ENCODE peak calls at places on chromosomes 2 and 18, in six cellular contexts. C is transverse colon, S is endothelial cell of umbilical vein, M is tibial nerve, E is ovary, A is sigmoid colon. J is an unnamed sample. For H3K4me1, the result is how much of the 10 kb centered on the place peaks cover.

GRCh38 chr2:135825855-135826190 is 11.2 kb downstream of the LCT start:
- DNase-seq in C (no peak), S (no peak), M (no peak), E (no peak), A (no peak), J (no peak)

GRCh38 chr2:102615620-102616436 is 3.5 kb upstream of the SLC9A2 start:
- DNase-seq in C (peak), S (peak), M (peak), E (no peak), A (no peak), J (no peak)

GRCh38 chr18:34158881-34159690 is 65.6 kb downstream of the NOL4 start:
- DNase-seq in C (no peak), S (peak), M (peak), E (peak), A (peak), J (no peak)

GRCh38 chr2:58261215-58261614 is 20.1 kb upstream of the FANCL start:
- DNase-seq in C (no peak), S (no peak), M (no peak), E (no peak), A (no peak), J (no peak)

GRCh38 chr2:8086342-8086741 is 595.5 kb upstream of the ID2 start:
- DNase-seq in C (no peak), S (no peak), M (no peak), E (no peak), A (no peak), J (no peak)

GRCh38 chr18:34131008-34131407 is 93.7 kb downstream of the NOL4 start:
- DNase-seq in C (no peak), S (no peak), M (no peak), E (no peak), A (no peak), J (no peak)

GRCh38 chr18:408367-408766 is 92.1 kb downstream of the COLEC12 start:
- DNase-seq in C (no peak), S (no peak), M (no peak), E (no peak), A (no peak), J (no peak)

GRCh38 chr2:172246649-172247048 is 143.9 kb upstream of the DLX2 start:
- DNase-seq in C (no peak), S (peak), M (no peak), E (no peak), A (no peak), J (no peak)

GRCh38 chr2:109721117-109721504 is 73.0 kb upstream of the RGPD5 start:
- DNase-seq in C (no peak), S (no peak), M (no peak), E (no peak), A (no peak), J (no peak)

GRCh38 chr18:74255022-74255658 is 36.6 kb downstream of the CYB5A start:
- DNase-seq in C (peak), S (peak), M (no peak), E (no peak), A (peak), J (no peak)

GRCh38 chr2:202989749-202990148 is 24.9 kb upstream of the NBEAL1 start:
- DNase-seq in C (no peak), S (no peak), M (no peak), E (no peak), A (no peak), J (no peak)

GRCh38 chr2:951224-952006 is 766 bp downstream of the SNTG2 start:
- DNase-seq in C (no peak), S (no peak), M (peak), E (no peak), A (no peak), J (no peak)

GRCh38 chr2:63050916-63051794 is 525 bp downstream of the OTX1 start:
- DNase-seq in C (no peak), S (no peak), M (no peak), E (peak), A (peak), J (no peak)

GRCh38 chr2:63049291-63050185 is 1.1 kb upstream of the OTX1 start:
- DNase-seq in C (no peak), S (peak), M (no peak), E (peak), A (no peak), J (no peak)

GRCh38 chr2:63048367-63049171 is 2.1 kb upstream of the OTX1 start:
- DNase-seq in C (no peak), S (peak), M (no peak), E (no peak), A (no peak), J (no peak)

GRCh38 chr2:63051795-63052333 is 1.2 kb downstream of the OTX1 start:
- DNase-seq in C (no peak), S (no peak), M (no peak), E (peak), A (no peak), J (no peak)

GRCh38 chr2:63050186-63050915 is at the start of gene OTX1:
- DNase-seq in C (peak), S (peak), M (no peak), E (peak), A (peak), J (no peak)
- TF ChIP-seq POLR2A in C (no peak), S (no peak), M (no peak), E (no peak), A (no peak), J (no peak)

GRCh38 chr18:2980607-2980923 is 32.4 kb downstream of the LPIN2 start:
- DNase-seq in C (no peak), S (no peak), M (no peak), E (no peak), A (no peak), J (no peak)

GRCh38 chr18:2979871-2980606 is 32.9 kb downstream of the LPIN2 start:
- DNase-seq in C (no peak), S (peak), M (no peak), E (no peak), A (no peak), J (no peak)

GRCh38 chr18:2978626-2979025 is 34.3 kb downstream of the LPIN2 start:
- DNase-seq in C (no peak), S (peak), M (no peak), E (peak), A (no peak), J (no peak)

GRCh38 chr18:2978208-2978607 is 34.7 kb downstream of the LPIN2 start:
- DNase-seq in C (no peak), S (no peak), M (no peak), E (no peak), A (no peak), J (no peak)

GRCh38 chr18:2979027-2979570 is 33.8 kb downstream of the LPIN2 start:
- DNase-seq in C (no peak), S (peak), M (no peak), E (no peak), A (no peak), J (no peak)
- H3K4me1 ChIP-seq in C (half or more), S (half or more), M (under half), E (under half), A (half or more), J (under half)

GRCh38 chr2:119250891-119251290 is 27.3 kb downstream of the STEAP3 start:
- DNase-seq in C (no peak), S (no peak), M (no peak), E (no peak), A (no peak), J (no peak)

GRCh38 chr2:119253760-119254600 is 30.3 kb downstream of the STEAP3 start:
- DNase-seq in C (no peak), S (no peak), M (no peak), E (no peak), A (no peak), J (no peak)

GRCh38 chr2:119251652-119252051 is 28.0 kb downstream of the STEAP3 start:
- DNase-seq in C (no peak), S (no peak), M (no peak), E (no peak), A (no peak), J (no peak)

GRCh38 chr2:119253114-119253702 is 29.6 kb downstream of the STEAP3 start:
- DNase-seq in C (no peak), S (peak), M (no peak), E (no peak), A (no peak), J (no peak)

DNA sequence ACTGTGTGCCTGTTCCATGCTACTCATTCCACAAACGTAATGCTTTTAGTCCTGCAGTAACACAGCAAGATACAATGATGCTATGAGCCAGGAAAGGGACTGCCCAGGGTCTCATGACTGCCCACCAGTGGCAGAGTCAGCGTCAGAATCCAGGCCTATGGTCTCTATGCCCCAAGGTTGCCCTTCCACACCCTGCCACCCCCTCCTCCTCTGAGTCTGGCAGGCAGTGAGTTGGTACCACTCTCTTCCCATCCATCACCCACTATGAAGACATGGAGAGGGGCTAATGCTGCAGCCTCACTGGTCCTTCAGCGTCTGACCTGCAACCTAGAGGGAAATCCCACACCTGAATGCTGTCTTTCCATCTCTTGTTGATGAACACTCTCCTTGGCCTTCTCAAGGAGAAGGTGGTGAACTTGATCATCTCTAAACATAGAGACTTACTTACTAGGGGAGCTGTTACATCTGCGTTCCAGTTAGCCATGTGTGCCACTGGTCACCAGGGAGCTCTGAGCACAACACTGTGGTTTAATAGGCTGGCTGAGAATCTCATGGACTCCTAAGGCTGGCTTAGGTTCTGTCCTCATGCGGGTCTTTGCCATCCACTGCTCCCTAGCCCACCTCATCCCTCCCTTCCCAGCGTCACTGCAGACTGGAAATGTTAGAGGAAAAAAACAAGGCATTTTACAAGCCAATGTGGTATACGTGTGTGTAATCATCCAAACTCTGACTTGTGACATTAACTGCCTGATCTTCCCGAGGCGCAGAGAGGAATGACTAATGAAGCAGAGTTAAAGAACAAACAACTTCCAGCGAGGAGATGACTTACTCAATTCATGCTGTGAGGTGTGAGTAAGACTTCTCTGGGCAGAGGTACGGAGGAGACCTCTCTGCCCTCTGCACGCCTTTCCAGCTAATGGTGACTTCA is 28.8 kb downstream of the STEAP3 start:
- DNase-seq in C (no peak), S (peak), M (no peak), E (no peak), A (no peak), J (no peak)
- TF ChIP-seq POLR2A in C (no peak), S (no peak), M (no peak), E (no peak), A (no peak), J (no peak)

GRCh38 chr2:237429761-237430160 is 15.8 kb upstream of the COL6A3 start:
- DNase-seq in C (no peak), S (no peak), M (no peak), E (no peak), A (no peak), J (no peak)

GRCh38 chr2:237431856-237432255 is 17.9 kb upstream of the COL6A3 start:
- DNase-seq in C (no peak), S (no peak), M (no peak), E (no peak), A (no peak), J (no peak)

GRCh38 chr2:237424544-237424943 is 10.6 kb upstream of the COL6A3 start:
- DNase-seq in C (no peak), S (no peak), M (no peak), E (no peak), A (no peak), J (no peak)

GRCh38 chr2:237431372-237431771 is 17.4 kb upstream of the COL6A3 start:
- DNase-seq in C (no peak), S (no peak), M (no peak), E (no peak), A (no peak), J (no peak)

DNA sequence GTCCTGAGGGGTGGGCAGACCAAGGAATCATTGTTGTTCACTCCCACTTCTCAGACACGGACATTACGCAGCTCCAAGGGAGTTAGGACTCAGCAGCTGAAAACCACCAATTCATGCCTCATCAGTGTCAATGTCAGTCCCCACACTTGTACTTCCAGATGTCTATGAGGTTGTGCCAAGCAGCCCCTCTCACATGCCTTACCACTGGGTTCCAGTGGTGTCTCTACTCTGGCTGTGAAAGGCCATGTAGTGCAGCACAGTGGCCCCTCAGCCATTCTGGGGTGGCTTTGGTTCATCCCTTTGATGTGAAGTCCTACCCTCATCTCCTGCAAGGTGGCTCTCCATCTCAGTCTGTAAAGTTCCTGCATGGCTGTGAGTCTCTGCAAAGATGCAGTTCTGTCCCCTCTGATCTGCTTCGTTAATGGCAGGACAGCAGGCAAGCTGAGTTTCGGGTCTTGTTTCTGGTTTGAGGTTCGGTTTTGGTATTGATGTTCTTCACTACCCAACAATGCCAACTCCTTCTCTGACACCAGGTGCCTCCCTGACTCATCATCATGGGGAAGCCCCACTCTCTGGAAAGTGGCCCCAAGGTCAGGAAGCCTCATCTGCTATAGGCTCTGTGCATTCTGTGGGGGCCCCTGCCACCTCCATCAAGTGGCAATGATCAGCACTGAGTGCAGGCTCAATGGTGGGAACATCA is 14.0 kb upstream of the COL6A3 start:
- DNase-seq in C (no peak), S (no peak), M (no peak), E (no peak), A (no peak), J (no peak)
- H3K4me1 ChIP-seq in C (under half), S (under half), M (under half), E (under half), A (under half), J (under half)

GRCh38 chr2:241561811-241562210 is 3.3 kb downstream of the BOK start:
- DNase-seq in C (peak), S (peak), M (peak), E (peak), A (peak), J (no peak)
- TF ChIP-seq POLR2A in C (no peak), S (no peak), M (no peak), E (no peak), A (no peak), J (no peak)

GRCh38 chr2:235028646-235029045 is 76.8 kb downstream of the SH3BP4 start:
- DNase-seq in C (no peak), S (no peak), M (no peak), E (no peak), A (no peak), J (no peak)
- H3K4me1 ChIP-seq in C (under half), S (under half), M (under half), E (under half), A (half or more), J (under half)

DNA sequence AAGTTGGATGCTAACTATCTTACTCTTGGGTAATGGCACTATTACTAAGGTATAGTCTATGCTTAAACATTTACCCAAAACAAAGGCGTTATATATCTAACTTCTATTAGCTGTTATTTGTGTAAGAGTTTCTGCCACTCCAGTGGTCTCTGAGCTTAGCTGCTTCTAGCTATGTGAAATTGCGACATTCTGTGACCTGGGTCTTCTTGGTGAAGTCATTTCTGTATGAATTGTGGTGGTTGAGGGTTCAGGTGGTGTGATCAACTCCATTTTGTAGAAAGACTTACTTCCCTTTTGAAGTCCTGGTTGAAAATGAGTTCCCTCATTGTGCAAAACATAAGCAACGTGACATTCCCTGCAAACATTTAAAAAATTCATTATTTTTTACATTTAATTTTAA is 221.6 kb downstream of the PIK3C3 start:
- DNase-seq in C (no peak), S (no peak), M (no peak), E (no peak), A (no peak), J (no peak)
- TF ChIP-seq POLR2A in C (no peak), S (no peak), M (no peak), E (no peak), A (no peak), J (no peak)

GRCh38 chr2:217838409-217838831 is 164.4 kb downstream of the TNS1 start:
- DNase-seq in C (no peak), S (no peak), M (no peak), E (no peak), A (peak), J (no peak)

GRCh38 chr2:217837530-217837929 is 165.3 kb downstream of the TNS1 start:
- DNase-seq in C (no peak), S (no peak), M (no peak), E (no peak), A (no peak), J (no peak)

GRCh38 chr2:217835931-217836881 is 166.6 kb downstream of the TNS1 start:
- DNase-seq in C (peak), S (no peak), M (peak), E (no peak), A (peak), J (no peak)

GRCh38 chr2:217834744-217835513 is 167.9 kb downstream of the TNS1 start:
- DNase-seq in C (no peak), S (no peak), M (no peak), E (no peak), A (no peak), J (no peak)

DNA sequence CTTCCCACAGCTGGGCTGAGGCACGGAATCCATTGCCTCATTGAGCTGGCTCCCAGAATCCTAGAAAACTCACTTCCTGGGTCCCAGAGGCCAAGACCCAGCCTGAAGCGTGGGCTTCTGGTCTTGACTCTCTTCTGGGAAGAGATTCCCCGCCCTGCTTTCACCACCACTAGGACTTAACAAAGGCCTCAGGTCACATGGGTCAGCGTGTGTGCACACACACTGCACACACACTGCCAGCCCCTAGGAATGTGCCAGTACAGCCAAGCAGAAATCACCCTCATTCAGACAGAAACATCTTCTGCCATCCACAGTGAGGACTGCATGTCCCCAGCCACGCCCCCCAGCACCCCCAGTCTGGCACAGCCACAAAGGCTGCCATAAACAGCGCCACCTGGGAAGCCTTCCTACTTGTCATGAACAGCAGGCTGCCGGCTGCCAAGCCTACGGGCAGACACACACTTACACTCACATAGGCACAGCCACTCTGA is 165.7 kb downstream of the TNS1 start:
- DNase-seq in C (peak), S (no peak), M (peak), E (peak), A (peak), J (no peak)
- H3K4me1 ChIP-seq in C (under half), S (under half), M (under half), E (under half), A (half or more), J (under half)

GRCh38 chr2:177235855-177236437 is 23.4 kb downstream of the HNRNPA3 start:
- DNase-seq in C (no peak), S (no peak), M (no peak), E (no peak), A (no peak), J (no peak)
- TF ChIP-seq POLR2A in C (no peak), S (no peak), M (no peak), E (no peak), A (no peak), J (no peak)

DNA sequence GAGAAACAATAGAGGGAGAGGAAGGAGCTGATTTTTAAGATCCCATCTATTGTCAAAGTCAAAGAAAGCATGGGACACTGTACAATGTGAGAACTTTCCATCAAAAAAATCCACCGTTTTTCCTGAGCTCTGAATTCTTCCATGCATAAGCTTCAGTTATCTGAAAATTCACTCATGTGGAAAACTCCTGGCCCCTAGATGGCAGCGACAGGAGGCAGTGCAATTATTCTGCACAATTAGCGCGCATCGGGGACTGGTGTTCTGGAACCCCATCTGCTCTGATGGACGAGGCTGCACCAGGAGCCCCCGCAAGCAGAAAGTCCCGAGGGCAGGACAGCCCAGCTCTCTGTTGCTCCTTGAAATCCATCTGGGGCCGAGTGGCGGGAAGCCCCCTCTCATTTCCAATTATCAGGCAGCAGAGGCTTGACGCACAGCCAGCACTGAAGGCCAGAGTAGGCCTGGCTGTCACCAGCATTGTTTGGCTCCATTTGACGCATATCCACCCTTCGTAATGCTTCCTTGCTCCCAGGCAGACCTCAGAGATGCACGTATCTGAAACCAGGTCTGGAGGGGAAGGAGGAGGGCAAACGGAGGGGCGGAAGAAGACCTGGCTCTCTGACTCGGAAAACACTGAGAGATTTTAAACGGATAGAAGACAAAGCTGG is 70.0 kb downstream of the TNS1 start:
- DNase-seq in C (no peak), S (peak), M (no peak), E (no peak), A (no peak), J (no peak)
- H3K4me1 ChIP-seq in C (half or more), S (under half), M (under half), E (half or more), A (half or more), J (half or more)